ENCODE peak calls at places on chromosomes 4 and X, in four cellular contexts. One of them, this sample, is unnamed.

GRCh38 chr4:89438102-89438831 is 130.7 kb upstream of the GPRIN3 start:
- DNase-seq in HepG2: peak; percentile 23
- DNase-seq in K562: peak; percentile 50
- DNase-seq in GM12878: peak; percentile 9
- DNase-seq in this sample: peak; percentile 59

GRCh38 chrX:45847966-45848365 is 647.3 kb upstream of the DIPK2B start:
- DNase-seq in GM12878: no peak
- DNase-seq in HepG2: no peak
- DNase-seq in K562: no peak
- DNase-seq in this sample: no peak

GRCh38 chr4:114180481-114180880 is 201.0 kb upstream of the ARSJ start:
- DNase-seq in GM12878: no peak
- DNase-seq in HepG2: peak; percentile 25
- DNase-seq in K562: peak; percentile 6
- DNase-seq in this sample: peak; percentile 59

GRCh38 chr4:28842271-28842670 is 1877.9 kb upstream of the PCDH7 start:
- DNase-seq in HepG2: no peak
- DNase-seq in K562: no peak
- DNase-seq in GM12878: no peak
- DNase-seq in this sample: no peak

GRCh38 chr4:154332681-154333421 is 158.7 kb downstream of the DCHS2 start:
- DNase-seq in K562: peak; percentile 6
- DNase-seq in HepG2: no peak
- DNase-seq in GM12878: peak; percentile 11
- DNase-seq in this sample: no peak

GRCh38 chr4:44766453-44766852 is 40.1 kb upstream of the GNPDA2 start:
- DNase-seq in HepG2: no peak
- DNase-seq in K562: no peak
- DNase-seq in GM12878: no peak
- DNase-seq in this sample: no peak

GRCh38 chr4:131603705-131604104 is 1545.4 kb upstream of the PCDH10 start:
- DNase-seq in K562: no peak
- DNase-seq in GM12878: no peak
- DNase-seq in HepG2: no peak
- DNase-seq in this sample: no peak

GRCh38 chrX:151153086-151153485 is 23.3 kb upstream of the GPR50 start:
- DNase-seq in K562: peak; percentile 11
- DNase-seq in HepG2: peak; percentile 0
- DNase-seq in GM12878: no peak
- DNase-seq in this sample: no peak

GRCh38 chr4:57265831-57266582 is 155.8 kb upstream of the IGFBP7 start:
- DNase-seq in HepG2: no peak
- DNase-seq in K562: no peak
- DNase-seq in GM12878: no peak
- DNase-seq in this sample: no peak

GRCh38 chr4:1041936-1042330 is 30.5 kb downstream of the FGFRL1 start:
- DNase-seq in GM12878: no peak
- DNase-seq in K562: no peak
- DNase-seq in HepG2: no peak
- DNase-seq in this sample: no peak

GRCh38 chr4:1042352-1043025 is 31.1 kb downstream of the FGFRL1 start:
- DNase-seq in GM12878: no peak
- DNase-seq in K562: no peak
- DNase-seq in HepG2: no peak
- DNase-seq in this sample: no peak

GRCh38 chr4:1039493-1040343 is 28.3 kb downstream of the FGFRL1 start:
- DNase-seq in K562: peak; percentile 81
- DNase-seq in GM12878: no peak
- DNase-seq in HepG2: no peak
- DNase-seq in this sample: peak; percentile 61

GRCh38 chr4:1040344-1041146 is 29.1 kb downstream of the FGFRL1 start:
- DNase-seq in HepG2: no peak
- DNase-seq in K562: no peak
- DNase-seq in GM12878: no peak
- DNase-seq in this sample: no peak

DNA sequence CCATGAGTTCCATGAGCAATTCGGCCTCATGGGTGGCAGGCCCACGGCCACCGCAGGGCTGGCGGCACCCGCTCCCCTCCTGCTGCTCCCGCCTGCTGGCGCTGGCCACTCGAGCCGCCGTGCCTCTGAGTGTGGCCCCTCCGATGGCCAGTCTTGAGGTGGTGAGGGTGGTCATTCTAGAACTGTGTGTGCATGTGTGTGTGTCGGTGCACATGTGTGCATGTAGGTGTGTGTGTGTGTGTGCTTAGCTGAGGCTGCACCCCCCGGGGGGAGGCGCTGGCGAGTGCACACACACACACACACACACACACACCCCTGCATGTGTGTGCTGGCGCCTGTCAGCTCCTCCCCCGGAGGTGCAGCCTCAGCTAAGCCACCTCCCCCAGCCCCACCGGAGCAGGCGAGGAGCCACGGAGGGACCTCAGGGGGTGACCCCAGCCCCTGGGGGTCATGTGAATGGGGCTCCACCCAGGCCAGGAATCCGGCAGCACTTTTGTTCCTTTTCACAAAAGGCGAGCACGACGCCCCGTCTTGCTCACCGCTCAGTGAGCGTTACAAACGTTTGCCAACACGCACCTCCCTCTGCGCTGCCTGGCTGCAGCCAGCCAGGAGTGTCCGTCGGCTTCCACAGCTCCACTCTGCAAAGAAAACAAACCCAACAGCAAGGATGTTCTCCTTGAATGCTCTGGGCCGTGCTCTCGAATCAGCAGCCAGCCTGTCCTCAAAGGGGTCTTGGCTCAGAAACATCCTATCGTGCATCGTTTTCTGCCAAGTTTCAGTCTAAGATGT is 29.9 kb downstream of the FGFRL1 start:
- DNase-seq in GM12878: no peak
- DNase-seq in HepG2: no peak
- DNase-seq in K562: peak; percentile 74
- DNase-seq in this sample: no peak
- TF ChIP-seq TARDBP in GM12878: no peak
- TF ChIP-seq TARDBP in HepG2: no peak
- TF ChIP-seq TARDBP in K562: no peak
- TF ChIP-seq TARDBP in this sample: no peak

GRCh38 chrX:139758809-139759208 is 50.8 kb upstream of the MCF2 start:
- DNase-seq in GM12878: no peak
- DNase-seq in K562: peak; percentile 4
- DNase-seq in HepG2: no peak
- DNase-seq in this sample: no peak
- TF ChIP-seq TARDBP in GM12878: no peak
- TF ChIP-seq TARDBP in K562: no peak
- TF ChIP-seq TARDBP in HepG2: no peak
- TF ChIP-seq TARDBP in this sample: no peak

DNA sequence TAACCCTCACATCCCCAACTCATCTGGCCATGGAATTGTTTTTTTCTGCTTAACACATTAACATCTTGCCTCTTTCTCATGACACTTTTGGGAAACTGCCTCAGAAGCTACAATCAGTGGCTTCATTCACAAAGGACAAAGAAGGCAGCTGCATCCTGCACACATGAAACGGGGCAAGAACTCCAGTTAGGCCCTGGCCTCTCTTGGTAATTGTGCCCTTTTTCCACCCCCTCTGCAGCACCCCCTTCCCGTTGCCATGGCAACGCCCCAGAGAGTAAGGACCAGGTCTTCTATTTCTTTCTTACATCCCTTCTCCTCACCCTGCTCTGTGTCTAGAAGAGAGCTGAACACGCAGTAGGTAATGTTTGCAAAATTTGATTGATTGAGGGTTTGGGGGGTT is 103.5 kb downstream of the PDGFRA start:
- DNase-seq in GM12878: no peak
- DNase-seq in HepG2: no peak
- DNase-seq in K562: no peak
- DNase-seq in this sample: no peak
- TF ChIP-seq TARDBP in GM12878: no peak
- TF ChIP-seq TARDBP in HepG2: no peak
- TF ChIP-seq TARDBP in K562: no peak
- TF ChIP-seq TARDBP in this sample: no peak

DNA sequence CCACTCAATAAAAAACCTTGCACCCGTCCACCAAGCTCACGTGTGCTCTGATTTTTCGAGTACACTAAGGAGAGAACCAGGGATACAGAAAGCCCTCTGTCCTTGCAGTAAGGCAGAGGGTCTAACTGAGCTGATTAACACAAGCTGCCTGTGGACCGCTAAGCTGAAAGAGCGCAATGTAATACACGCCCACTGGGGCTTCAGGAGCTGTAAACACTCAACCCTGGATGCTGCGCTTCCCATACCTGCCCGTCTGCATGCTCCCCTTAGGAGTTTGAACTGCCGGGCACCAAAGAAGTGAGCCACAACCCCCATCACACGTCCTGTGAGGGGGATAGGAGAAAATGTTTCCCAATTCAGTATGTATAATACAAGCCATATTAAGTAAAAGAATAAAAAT is 664.8 kb downstream of the PCDH18 start:
- DNase-seq in HepG2: no peak
- DNase-seq in K562: no peak
- DNase-seq in GM12878: no peak
- DNase-seq in this sample: no peak
- TF ChIP-seq TARDBP in HepG2: no peak
- TF ChIP-seq TARDBP in K562: no peak
- TF ChIP-seq TARDBP in GM12878: no peak
- TF ChIP-seq TARDBP in this sample: no peak

DNA sequence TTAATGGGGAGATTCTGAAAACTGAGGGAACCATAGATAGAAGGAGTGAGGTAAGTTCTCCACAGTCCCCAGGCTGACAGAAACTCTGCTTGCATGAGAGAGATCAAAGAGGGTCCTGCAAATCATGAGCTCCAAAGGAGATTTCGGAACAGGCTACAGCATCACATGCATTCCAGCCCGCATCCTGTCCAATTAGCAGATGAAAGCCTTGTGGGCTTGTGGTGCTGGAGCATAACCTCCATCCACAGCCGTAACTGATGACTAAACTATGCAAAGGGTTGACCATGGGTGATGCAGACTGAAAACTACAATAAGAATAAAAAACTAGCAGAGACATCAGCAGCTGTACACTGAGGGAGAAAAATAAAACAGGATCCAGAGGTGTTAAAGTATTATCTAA is 654.5 kb downstream of the TLL1 start:
- DNase-seq in GM12878: no peak
- DNase-seq in HepG2: no peak
- DNase-seq in K562: no peak
- DNase-seq in this sample: no peak
- TF ChIP-seq TARDBP in GM12878: no peak
- TF ChIP-seq TARDBP in HepG2: no peak
- TF ChIP-seq TARDBP in K562: no peak
- TF ChIP-seq TARDBP in this sample: no peak

GRCh38 chr4:160319868-160320260 is 1217.0 kb downstream of the RAPGEF2 start:
- DNase-seq in HepG2: no peak
- DNase-seq in K562: no peak
- DNase-seq in GM12878: no peak
- DNase-seq in this sample: no peak

GRCh38 chr4:160316036-160316435 is 1213.2 kb downstream of the RAPGEF2 start:
- DNase-seq in HepG2: no peak
- DNase-seq in GM12878: no peak
- DNase-seq in K562: no peak
- DNase-seq in this sample: no peak

GRCh38 chr4:160318567-160319220 is 1215.8 kb downstream of the RAPGEF2 start:
- DNase-seq in HepG2: no peak
- DNase-seq in GM12878: no peak
- DNase-seq in K562: no peak
- DNase-seq in this sample: no peak

DNA sequence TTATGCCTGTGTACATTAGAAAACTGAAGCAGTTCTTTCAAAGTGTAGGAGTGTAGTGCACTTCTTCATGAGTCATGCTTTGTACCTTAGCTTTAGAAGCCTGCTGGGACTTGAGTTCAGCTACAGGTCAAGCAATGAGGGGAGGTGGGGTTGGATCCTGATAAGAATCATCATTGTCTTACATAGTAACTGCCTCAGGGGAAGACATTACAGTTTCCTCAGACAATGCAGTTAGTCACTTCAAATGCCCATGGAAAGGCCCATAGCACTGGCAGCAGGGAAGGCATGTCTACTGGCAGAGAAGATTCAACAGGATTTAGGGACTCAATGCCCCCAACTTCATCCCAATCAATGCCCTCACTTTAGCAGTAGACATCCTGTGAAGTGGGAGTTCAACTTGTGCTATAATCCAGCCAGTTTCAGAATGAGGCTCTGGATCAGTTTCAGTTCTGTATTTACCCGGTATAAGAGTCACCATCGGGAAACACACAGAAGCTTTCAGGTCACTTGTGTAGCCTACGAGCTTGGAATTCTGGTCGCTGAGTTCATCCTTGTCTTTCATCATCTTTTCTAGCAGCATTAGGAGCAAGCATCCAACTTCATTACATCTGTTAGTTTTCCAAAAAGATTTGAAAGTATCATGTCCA is 1216.5 kb downstream of the RAPGEF2 start:
- DNase-seq in HepG2: no peak
- DNase-seq in K562: peak; percentile 10
- DNase-seq in GM12878: no peak
- DNase-seq in this sample: peak; percentile 18
- TF ChIP-seq TARDBP in HepG2: no peak
- TF ChIP-seq TARDBP in K562: no peak
- TF ChIP-seq TARDBP in GM12878: no peak
- TF ChIP-seq TARDBP in this sample: no peak